ENCODE peak calls at places on chromosomes 5 and 9, in seven cellular contexts. T, G, R, D, B, S and E are unnamed samples.

GRCh38 chr5:137900925-137901817 is 11.9 kb downstream of the PKD2L2 start:
- DNase-seq in T (no peak), G (no peak), R (no peak), D (no peak), B (no peak), S (peak), E (no peak)

GRCh38 chr5:143149759-143150158 is 253.7 kb downstream of the NR3C1 start:
- DNase-seq in T (no peak), G (no peak), R (no peak), D (no peak), B (no peak), S (no peak), E (no peak)

GRCh38 chr5:33409435-33410146 is 31.2 kb upstream of the TARS1 start:
- DNase-seq in T (no peak), G (peak), R (no peak), D (no peak), B (no peak), S (peak), E (no peak)

GRCh38 chr5:154841273-154841661 is 9.1 kb downstream of the FAXDC2 start:
- DNase-seq in T (no peak), G (no peak), R (no peak), D (no peak), B (no peak), S (no peak), E (no peak)

GRCh38 chr5:168329302-168329701 is 37.9 kb downstream of the WWC1 start:
- DNase-seq in T (no peak), G (no peak), R (no peak), D (no peak), B (no peak), S (peak), E (no peak)

GRCh38 chr5:116914869-116915504 is 340.4 kb upstream of the SEMA6A start:
- DNase-seq in T (no peak), G (no peak), R (no peak), D (no peak), B (no peak), S (no peak), E (no peak)

GRCh38 chr5:42377496-42377895 is 45.7 kb upstream of the GHR start:
- DNase-seq in T (no peak), G (no peak), R (no peak), D (no peak), B (no peak), S (no peak), E (no peak)

GRCh38 chr5:71703941-71704340 is 15.1 kb upstream of the CARTPT start:
- DNase-seq in T (no peak), G (no peak), R (no peak), D (no peak), B (no peak), S (no peak), E (no peak)

GRCh38 chr5:10077721-10078551 is 171.8 kb downstream of the ATPSCKMT start:
- DNase-seq in T (no peak), G (peak), R (no peak), D (no peak), B (no peak), S (no peak), E (no peak)

GRCh38 chr5:35919191-35919590 is 19.2 kb downstream of the CAPSL start:
- DNase-seq in T (no peak), G (peak), R (no peak), D (no peak), B (no peak), S (no peak), E (no peak)

GRCh38 chr5:118968925-118969375 is 19.4 kb downstream of the DTWD2 start:
- DNase-seq in T (no peak), G (no peak), R (no peak), D (no peak), B (no peak), S (peak), E (no peak)

GRCh38 chr5:143968071-143968878 is 156.3 kb downstream of the HMHB1 start:
- DNase-seq in T (peak), G (peak), R (no peak), D (no peak), B (no peak), S (peak), E (no peak)

GRCh38 chr5:55925181-55925580 is 69.6 kb downstream of the IL6ST start:
- DNase-seq in T (no peak), G (no peak), R (no peak), D (no peak), B (no peak), S (no peak), E (no peak)

GRCh38 chr9:84652496-84653081 is 16.9 kb upstream of the NTRK2 start:
- DNase-seq in T (no peak), G (no peak), R (no peak), D (no peak), B (no peak), S (no peak), E (no peak)

GRCh38 chr9:95079461-95079860 is 238.0 kb downstream of the FANCC start:
- DNase-seq in T (no peak), G (no peak), R (no peak), D (no peak), B (no peak), S (no peak), E (no peak)

GRCh38 chr5:35129276-35129675 is 81.5 kb upstream of the AGXT2 start:
- DNase-seq in T (no peak), G (peak), R (no peak), D (no peak), B (no peak), S (no peak), E (no peak)

GRCh38 chr5:59767753-59768159 is 125.8 kb downstream of the PDE4D start:
- DNase-seq in T (no peak), G (no peak), R (no peak), D (no peak), B (no peak), S (no peak), E (no peak)

GRCh38 chr5:73118331-73119011 is 1.9 kb upstream of the TMEM171 start:
- DNase-seq in T (no peak), G (no peak), R (no peak), D (no peak), B (no peak), S (peak), E (no peak)

GRCh38 chr5:179336126-179336870 is 9.0 kb downstream of the ADAMTS2 start:
- DNase-seq in T (no peak), G (no peak), R (no peak), D (no peak), B (no peak), S (no peak), E (no peak)

GRCh38 chr5:37875051-37875787 is 35.4 kb upstream of the GDNF start:
- DNase-seq in T (no peak), G (no peak), R (no peak), D (no peak), B (no peak), S (no peak), E (no peak)

GRCh38 chr5:178474562-178475184 is 115.5 kb downstream of the COL23A1 start:
- DNase-seq in T (no peak), G (no peak), R (no peak), D (no peak), B (no peak), S (no peak), E (no peak)

GRCh38 chr5:134281081-134281480 is 55.2 kb upstream of the PPP2CA start:
- DNase-seq in T (no peak), G (no peak), R (no peak), D (no peak), B (no peak), S (no peak), E (no peak)

GRCh38 chr9:89139450-89139849 is 39.2 kb downstream of the SHC3 start:
- DNase-seq in T (no peak), G (no peak), R (no peak), D (no peak), B (no peak), S (no peak), E (no peak)

GRCh38 chr9:4946937-4947336 is 38.1 kb upstream of the JAK2 start:
- DNase-seq in T (no peak), G (no peak), R (no peak), D (no peak), B (no peak), S (no peak), E (no peak)

GRCh38 chr9:18976368-18977238 is 56.4 kb downstream of the SAXO1 start:
- DNase-seq in T (no peak), G (peak), R (no peak), D (no peak), B (no peak), S (no peak), E (no peak)

GRCh38 chr9:5511476-5511875 is 1.1 kb downstream of the PDCD1LG2 start:
- DNase-seq in T (no peak), G (no peak), R (no peak), D (no peak), B (no peak), S (no peak), E (no peak)

GRCh38 chr5:168328804-168329203 is 37.4 kb downstream of the WWC1 start:
- DNase-seq in T (peak), G (no peak), R (peak), D (no peak), B (no peak), S (peak), E (no peak)

GRCh38 chr9:111400564-111400898 is 70.5 kb upstream of the OR2K2 start:
- DNase-seq in T (no peak), G (no peak), R (no peak), D (no peak), B (no peak), S (no peak), E (no peak)

GRCh38 chr5:141850183-141850768 is 27.9 kb downstream of the PCDH1 start:
- DNase-seq in T (no peak), G (no peak), R (no peak), D (no peak), B (no peak), S (no peak), E (no peak)

GRCh38 chr5:88377705-88378656 is 109.3 kb upstream of the TMEM161B start:
- DNase-seq in T (no peak), G (no peak), R (no peak), D (no peak), B (no peak), S (no peak), E (no peak)

GRCh38 chr9:6565312-6565711 is 80.2 kb downstream of the GLDC start:
- DNase-seq in T (no peak), G (no peak), R (no peak), D (no peak), B (no peak), S (no peak), E (no peak)

GRCh38 chr5:25064306-25064705 is 419.5 kb upstream of the CDH10 start:
- DNase-seq in T (no peak), G (no peak), R (no peak), D (no peak), B (no peak), S (no peak), E (no peak)

GRCh38 chr5:64347308-64347707 is 158.5 kb upstream of the RGS7BP start:
- DNase-seq in T (no peak), G (no peak), R (no peak), D (no peak), B (no peak), S (no peak), E (no peak)
- TF ChIP-seq CTCF in T (no peak), G (no peak), R (no peak), D (no peak), B (no peak), S (no peak), E (no peak)

DNA sequence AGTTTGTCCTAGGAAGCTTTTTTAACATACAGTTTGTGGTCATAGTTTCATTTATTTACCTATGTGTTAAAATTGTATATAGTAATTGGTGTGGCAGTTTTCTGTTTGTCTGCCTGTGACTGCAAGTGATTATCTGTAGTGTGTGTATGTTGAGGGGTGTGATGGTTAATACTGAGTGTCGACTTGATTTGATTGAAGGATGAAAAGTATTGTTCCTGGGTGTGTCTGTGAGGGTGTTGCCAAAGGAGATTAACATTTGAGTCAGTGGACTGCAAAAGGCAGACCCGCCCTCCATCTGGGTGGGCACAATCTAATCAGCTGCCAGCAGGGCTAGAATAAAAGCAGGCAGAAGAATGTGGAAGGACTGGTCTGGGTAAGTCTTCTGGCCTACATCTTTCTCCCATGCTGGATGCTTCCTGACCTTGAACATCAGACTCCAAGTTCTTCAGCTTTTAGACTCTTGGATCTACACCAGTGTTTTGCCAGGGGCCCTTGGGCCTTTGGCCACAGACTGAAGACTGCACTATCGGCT is 290.4 kb downstream of the MCTP1 start:
- DNase-seq in T (no peak), G (no peak), R (no peak), D (no peak), B (no peak), S (no peak), E (no peak)
- TF ChIP-seq CTCF in T (no peak), G (no peak), R (no peak), D (no peak), B (no peak), S (no peak), E (no peak)

DNA sequence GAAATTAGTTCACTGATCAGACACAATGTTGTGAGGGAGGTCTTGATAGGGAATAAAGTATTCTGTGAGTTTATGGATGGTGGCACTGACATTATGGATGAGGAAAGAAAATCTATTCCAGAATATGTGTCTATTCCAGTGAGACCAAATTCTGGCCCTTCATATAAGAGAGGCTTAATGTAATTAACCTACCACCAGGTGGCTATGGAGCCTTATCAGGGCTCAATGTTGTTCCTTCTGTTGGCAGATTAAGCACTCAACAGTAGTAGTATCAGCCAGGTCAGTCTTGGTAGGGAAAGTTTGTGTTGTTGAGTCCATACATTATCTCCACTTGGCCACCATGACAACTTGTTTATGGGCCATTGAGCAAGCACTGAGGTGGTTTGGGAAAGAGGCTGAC is 41.7 kb upstream of the BARX1 start:
- DNase-seq in T (no peak), G (no peak), R (no peak), D (no peak), B (no peak), S (no peak), E (no peak)
- TF ChIP-seq CTCF in T (no peak), G (no peak), R (no peak), D (no peak), B (no peak), S (no peak), E (peak)

GRCh38 chr9:21434202-21435014 is 5.8 kb upstream of the IFNA1 start:
- DNase-seq in T (no peak), G (peak), R (peak), D (no peak), B (no peak), S (peak), E (peak)
- TF ChIP-seq CTCF in T (peak), G (peak), R (peak), D (no peak), B (no peak), S (peak), E (peak)

DNA sequence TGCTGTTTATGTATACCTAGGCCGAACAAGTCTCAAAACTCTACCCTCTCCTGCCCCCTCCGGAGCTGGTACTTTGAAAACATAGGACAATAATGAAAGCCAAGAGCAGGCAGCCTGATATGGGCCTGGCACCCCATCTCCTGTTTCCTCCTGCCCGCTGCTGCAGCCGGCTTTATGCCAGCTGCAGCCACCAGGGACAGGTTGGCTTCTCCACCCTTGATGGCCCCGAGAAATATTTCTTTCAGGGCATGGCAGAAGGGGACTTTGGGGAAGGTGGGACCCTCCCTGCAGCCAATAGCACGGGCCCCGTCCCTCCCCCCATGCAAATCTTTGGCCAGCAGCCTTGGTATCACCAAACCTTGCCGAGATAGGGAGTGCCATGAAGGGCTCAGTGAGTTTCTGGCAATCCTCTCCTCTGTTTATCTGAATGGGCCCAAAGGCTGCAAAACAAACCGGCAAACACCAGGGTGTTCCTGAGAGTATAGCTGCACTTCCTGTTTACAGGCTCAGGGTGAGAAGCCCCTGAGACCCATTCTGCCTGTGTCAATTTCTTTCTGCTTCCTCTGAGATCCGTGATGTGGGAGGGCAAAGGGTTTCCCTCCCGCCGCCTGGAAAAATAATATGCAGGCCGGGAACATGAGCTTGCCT is 73.4 kb upstream of the BOD1 start:
- DNase-seq in T (no peak), G (no peak), R (no peak), D (no peak), B (no peak), S (peak), E (no peak)
- TF ChIP-seq CTCF in T (peak), G (no peak), R (no peak), D (no peak), B (no peak), S (no peak), E (peak)